ENCODE peak calls at places on chromosomes 7 and 10, in ten cellular contexts. Y is posterior cingulate gyrus; E is dermis microvascular lymphatic vessel endothelial cell; C is left ventricle myocardium inferior; Q is AG04450; W is stimulated activated CD4-positive, alpha-beta T cell treated with anti-CD3 and anti-CD28 coated beads, Interleukin-1b, Interleukin-23, amount 100 ng/mL, for 4 hours; O is stimulated activated CD8-positive, alpha-beta memory T cell treated with anti-CD3 and anti-CD28 coated beads, Interleukin-7, amount 100 ng/mL, for 48 hours; X is HTR-8/SVneo; V is NCI-H345; B is HCT116. G is an unnamed sample.

GRCh38 chr10:70694410-70695179 is 22.3 kb downstream of the ADAMTS14 start:
- DNase-seq in W (no peak), Y (no peak), X (no peak), C (no peak), V (no peak), E (no peak), Q (peak; percentile 75), O (no peak), B (no peak), G (no peak)

GRCh38 chr7:132240262-132240661 is 336.0 kb downstream of the PLXNA4 start:
- DNase-seq in O (no peak), B (no peak), X (no peak), E (no peak), C (no peak), V (peak; percentile 84), W (no peak), Q (no peak), Y (no peak), G (no peak)

GRCh38 chr7:73999664-74000420 is 28.1 kb upstream of the ELN start:
- DNase-seq in Q (peak; percentile 70), E (no peak), C (no peak), V (no peak), W (no peak), B (no peak), X (no peak), O (no peak), Y (no peak), G (no peak)

GRCh38 chr10:110493832-110494426 is 3.8 kb upstream of the DUSP5 start:
- DNase-seq in V (no peak), E (no peak), O (no peak), C (no peak), W (no peak), Q (no peak), B (no peak), X (no peak), Y (no peak), G (no peak)

GRCh38 chr10:132189810-132190422 is 3.2 kb downstream of the DPYSL4 start:
- DNase-seq in V (no peak), W (no peak), Y (peak; percentile 24), Q (no peak), O (no peak), B (no peak), C (no peak), X (no peak), E (no peak), G (no peak)

GRCh38 chr10:92938846-92939245 is 90.5 kb downstream of the EXOC6 start:
- DNase-seq in X (no peak), W (no peak), E (no peak), V (no peak), Q (no peak), B (no peak), C (no peak), O (no peak), Y (no peak), G (no peak)

GRCh38 chr7:150379590-150380379 is 655 bp downstream of the ZNF775 start:
- DNase-seq in Y (no peak), V (peak; percentile 20), B (no peak), E (no peak), C (no peak), X (no peak), W (no peak), Q (no peak), O (no peak), G (no peak)

GRCh38 chr10:80554050-80554449 is 16.3 kb downstream of the SH2D4B start:
- DNase-seq in C (no peak), E (no peak), W (no peak), X (no peak), Y (no peak), Q (no peak), O (no peak), B (no peak), V (no peak), G (no peak)